ENCODE peak calls at places on chromosomes 5 and 9, in six cellular contexts. One of them, this sample, is unnamed.
A peak's percentile ranks its signal among the peaks of the same experiment; 100 is the strongest.

GRCh38 chr5:53338971-53339370 is 141.5 kb upstream of the FST start:
- DNase-seq in T-helper 2 cell: no peak
- DNase-seq in ecto neural progenitor cell: no peak
- DNase-seq in NCI-H510A: no peak
- DNase-seq in stimulated activated naive CD8-positive, alpha-beta T cell treated with anti-CD3 and anti-CD28 coated beads, Interleukin-15, Interleukin-2, amounts not matched to agents 100 U/mL and 50 U/mL, for 24 hours: no peak
- DNase-seq in AG08396: no peak
- DNase-seq in this sample: no peak

GRCh38 chr5:11050596-11051304 is 289.7 kb upstream of the DAP start:
- DNase-seq in T-helper 2 cell: no peak
- DNase-seq in ecto neural progenitor cell: no peak
- DNase-seq in NCI-H510A: no peak
- DNase-seq in stimulated activated naive CD8-positive, alpha-beta T cell treated with anti-CD3 and anti-CD28 coated beads, Interleukin-15, Interleukin-2, amounts not matched to agents 100 U/mL and 50 U/mL, for 24 hours: no peak
- DNase-seq in AG08396: no peak
- DNase-seq in this sample: no peak

GRCh38 chr9:123420560-123421210 is 64.7 kb downstream of the CRB2 start:
- DNase-seq in T-helper 2 cell: no peak
- DNase-seq in ecto neural progenitor cell: no peak
- DNase-seq in NCI-H510A: no peak
- DNase-seq in stimulated activated naive CD8-positive, alpha-beta T cell treated with anti-CD3 and anti-CD28 coated beads, Interleukin-15, Interleukin-2, amounts not matched to agents 100 U/mL and 50 U/mL, for 24 hours: no peak
- DNase-seq in AG08396: no peak
- DNase-seq in this sample: no peak

GRCh38 chr5:59042683-59043082 is 459.8 kb downstream of the RAB3C start:
- DNase-seq in T-helper 2 cell: no peak
- DNase-seq in ecto neural progenitor cell: no peak
- DNase-seq in NCI-H510A: no peak
- DNase-seq in stimulated activated naive CD8-positive, alpha-beta T cell treated with anti-CD3 and anti-CD28 coated beads, Interleukin-15, Interleukin-2, amounts not matched to agents 100 U/mL and 50 U/mL, for 24 hours: peak; percentile 39
- DNase-seq in AG08396: peak; percentile 20
- DNase-seq in this sample: peak; percentile 12

GRCh38 chr9:130254753-130255637 is 10.6 kb upstream of the HMCN2 start:
- DNase-seq in T-helper 2 cell: no peak
- DNase-seq in ecto neural progenitor cell: no peak
- DNase-seq in NCI-H510A: peak; percentile 66
- DNase-seq in stimulated activated naive CD8-positive, alpha-beta T cell treated with anti-CD3 and anti-CD28 coated beads, Interleukin-15, Interleukin-2, amounts not matched to agents 100 U/mL and 50 U/mL, for 24 hours: no peak
- DNase-seq in AG08396: no peak
- DNase-seq in this sample: no peak

GRCh38 chr9:33198163-33198562 is 31.0 kb upstream of the B4GALT1 start:
- DNase-seq in T-helper 2 cell: no peak
- DNase-seq in ecto neural progenitor cell: no peak
- DNase-seq in NCI-H510A: no peak
- DNase-seq in stimulated activated naive CD8-positive, alpha-beta T cell treated with anti-CD3 and anti-CD28 coated beads, Interleukin-15, Interleukin-2, amounts not matched to agents 100 U/mL and 50 U/mL, for 24 hours: no peak
- DNase-seq in AG08396: peak; percentile 39
- DNase-seq in this sample: no peak

GRCh38 chr9:129437626-129438323 is 183.1 kb downstream of the C9orf50 start:
- DNase-seq in T-helper 2 cell: no peak
- DNase-seq in ecto neural progenitor cell: no peak
- DNase-seq in NCI-H510A: no peak
- DNase-seq in stimulated activated naive CD8-positive, alpha-beta T cell treated with anti-CD3 and anti-CD28 coated beads, Interleukin-15, Interleukin-2, amounts not matched to agents 100 U/mL and 50 U/mL, for 24 hours: no peak
- DNase-seq in AG08396: no peak
- DNase-seq in this sample: no peak

GRCh38 chr5:150604894-150605440 is 35.5 kb upstream of the SYNPO start:
- DNase-seq in T-helper 2 cell: no peak
- DNase-seq in ecto neural progenitor cell: no peak
- DNase-seq in NCI-H510A: no peak
- DNase-seq in stimulated activated naive CD8-positive, alpha-beta T cell treated with anti-CD3 and anti-CD28 coated beads, Interleukin-15, Interleukin-2, amounts not matched to agents 100 U/mL and 50 U/mL, for 24 hours: no peak
- DNase-seq in AG08396: no peak
- DNase-seq in this sample: no peak

GRCh38 chr5:57804007-57804444 is 321.4 kb upstream of the ACTBL2 start:
- DNase-seq in T-helper 2 cell: no peak
- DNase-seq in ecto neural progenitor cell: no peak
- DNase-seq in NCI-H510A: no peak
- DNase-seq in stimulated activated naive CD8-positive, alpha-beta T cell treated with anti-CD3 and anti-CD28 coated beads, Interleukin-15, Interleukin-2, amounts not matched to agents 100 U/mL and 50 U/mL, for 24 hours: no peak
- DNase-seq in AG08396: peak; percentile 28
- DNase-seq in this sample: no peak